ENCODE peak calls at places on chromosomes 12 and 14, in nine cellular contexts. One of them, this sample, is unnamed.

GRCh38 chr12:103680591-103681065 is 93.6 kb downstream of the STAB2 start:
- DNase-seq in globus pallidus: no peak
- DNase-seq in NCI-H2029 treated with DMSO at 0.1 percent for 48 hours: peak
- DNase-seq in dorsolateral prefrontal cortex: no peak
- DNase-seq in MG63: no peak
- DNase-seq in brain microvascular endothelial cell: no peak
- DNase-seq in PC-3: no peak
- DNase-seq in fibroblast of lung: peak
- DNase-seq in iPS-NIHi11: no peak
- DNase-seq in this sample: peak

GRCh38 chr12:101925935-101926334 is 48.6 kb downstream of the DRAM1 start:
- DNase-seq in NCI-H2029 treated with DMSO at 0.1 percent for 48 hours: no peak
- DNase-seq in dorsolateral prefrontal cortex: no peak
- DNase-seq in brain microvascular endothelial cell: no peak
- DNase-seq in PC-3: no peak
- DNase-seq in iPS-NIHi11: no peak
- DNase-seq in MG63: no peak
- DNase-seq in globus pallidus: no peak
- DNase-seq in fibroblast of lung: peak
- DNase-seq in this sample: no peak

GRCh38 chr12:3004655-3005565 is 45.7 kb downstream of the TEAD4 start:
- DNase-seq in MG63: peak
- DNase-seq in dorsolateral prefrontal cortex: no peak
- DNase-seq in globus pallidus: peak
- DNase-seq in iPS-NIHi11: peak
- DNase-seq in NCI-H2029 treated with DMSO at 0.1 percent for 48 hours: no peak
- DNase-seq in brain microvascular endothelial cell: no peak
- DNase-seq in fibroblast of lung: no peak
- DNase-seq in PC-3: no peak
- DNase-seq in this sample: no peak

GRCh38 chr14:91614187-91614586 is 104.1 kb upstream of the PPP4R3A start:
- DNase-seq in brain microvascular endothelial cell: peak
- DNase-seq in fibroblast of lung: peak
- DNase-seq in PC-3: peak
- DNase-seq in globus pallidus: no peak
- DNase-seq in dorsolateral prefrontal cortex: no peak
- DNase-seq in MG63: no peak
- DNase-seq in NCI-H2029 treated with DMSO at 0.1 percent for 48 hours: no peak
- DNase-seq in iPS-NIHi11: no peak
- DNase-seq in this sample: peak

GRCh38 chr14:74568896-74569295 is 43.1 kb downstream of the LTBP2 start:
- DNase-seq in globus pallidus: no peak
- DNase-seq in dorsolateral prefrontal cortex: no peak
- DNase-seq in fibroblast of lung: no peak
- DNase-seq in iPS-NIHi11: no peak
- DNase-seq in PC-3: no peak
- DNase-seq in brain microvascular endothelial cell: no peak
- DNase-seq in MG63: no peak
- DNase-seq in NCI-H2029 treated with DMSO at 0.1 percent for 48 hours: no peak
- DNase-seq in this sample: no peak

GRCh38 chr14:34361504-34362011 is 100.5 kb downstream of the SPTSSA start:
- DNase-seq in iPS-NIHi11: no peak
- DNase-seq in MG63: no peak
- DNase-seq in brain microvascular endothelial cell: no peak
- DNase-seq in PC-3: peak
- DNase-seq in fibroblast of lung: peak
- DNase-seq in NCI-H2029 treated with DMSO at 0.1 percent for 48 hours: no peak
- DNase-seq in dorsolateral prefrontal cortex: no peak
- DNase-seq in globus pallidus: peak
- DNase-seq in this sample: peak

GRCh38 chr14:36271939-36272907 is 48.2 kb downstream of the MBIP start:
- DNase-seq in MG63: peak
- DNase-seq in PC-3: no peak
- DNase-seq in iPS-NIHi11: no peak
- DNase-seq in fibroblast of lung: peak
- DNase-seq in NCI-H2029 treated with DMSO at 0.1 percent for 48 hours: no peak
- DNase-seq in dorsolateral prefrontal cortex: peak
- DNase-seq in globus pallidus: peak
- DNase-seq in brain microvascular endothelial cell: no peak
- DNase-seq in this sample: peak

GRCh38 chr12:49662998-49663843 is 39.9 kb downstream of the PRPF40B start:
- DNase-seq in dorsolateral prefrontal cortex: no peak
- DNase-seq in fibroblast of lung: peak
- DNase-seq in MG63: peak
- DNase-seq in PC-3: peak
- DNase-seq in NCI-H2029 treated with DMSO at 0.1 percent for 48 hours: peak
- DNase-seq in globus pallidus: peak
- DNase-seq in iPS-NIHi11: peak
- DNase-seq in brain microvascular endothelial cell: peak
- DNase-seq in this sample: peak

GRCh38 chr12:127400231-127400630 is 866.7 kb upstream of the TMEM132C start:
- DNase-seq in PC-3: peak
- DNase-seq in globus pallidus: no peak
- DNase-seq in brain microvascular endothelial cell: peak
- DNase-seq in MG63: no peak
- DNase-seq in iPS-NIHi11: no peak
- DNase-seq in fibroblast of lung: peak
- DNase-seq in NCI-H2029 treated with DMSO at 0.1 percent for 48 hours: no peak
- DNase-seq in dorsolateral prefrontal cortex: no peak
- DNase-seq in this sample: no peak

GRCh38 chr12:57627504-57628279 is 5.3 kb downstream of the B4GALNT1 start:
- DNase-seq in MG63: no peak
- DNase-seq in globus pallidus: no peak
- DNase-seq in fibroblast of lung: no peak
- DNase-seq in iPS-NIHi11: peak
- DNase-seq in PC-3: no peak
- DNase-seq in brain microvascular endothelial cell: no peak
- DNase-seq in NCI-H2029 treated with DMSO at 0.1 percent for 48 hours: no peak
- DNase-seq in dorsolateral prefrontal cortex: no peak
- DNase-seq in this sample: no peak